ENCODE peak calls at places on chromosomes 12 and 14, in nine cellular contexts. B is activated gamma-delta T cell treated with Interleukin-2 at 50 U/mL for 16 hours; W is left kidney; H is hepatocyte; P is dermis microvascular lymphatic vessel endothelial cell; M is NCI-H748 treated with DMSO at 0.1 percent for 48 hours; E is activated CD8-positive, alpha-beta memory T cell treated with anti-CD3 and anti-CD28 coated beads for 48 hours; F is effector CD4-positive, alpha-beta T cell; V is T-helper 1 cell. Z is an unnamed sample.
A peak's percentile ranks its signal among the peaks of the same experiment; 100 is the strongest.

GRCh38 chr14:100975668-100976067 is 72.1 kb upstream of the RTL1 start:
- DNase-seq in P (no peak), W (no peak), F (no peak), H (no peak), B (no peak), M (no peak), V (no peak), E (no peak), Z (no peak)

GRCh38 chr12:92068441-92068840 is 77.2 kb downstream of the BTG1 start:
- DNase-seq in E (no peak), H (no peak), V (no peak), M (peak; percentile 74), B (no peak), F (no peak), W (no peak), P (no peak), Z (no peak)

GRCh38 chr12:44038411-44038810 is 202.5 kb downstream of the TMEM117 start:
- DNase-seq in B (no peak), H (no peak), E (no peak), F (no peak), W (no peak), M (no peak), P (no peak), V (no peak), Z (no peak)

GRCh38 chr12:48110691-48111315 is 4.9 kb upstream of the SENP1 start:
- DNase-seq in P (no peak), V (no peak), M (no peak), B (no peak), W (no peak), H (no peak), E (no peak), F (no peak), Z (no peak)

GRCh38 chr12:33265900-33266299 is 173.7 kb downstream of the SYT10 start:
- DNase-seq in V (no peak), E (no peak), F (no peak), B (no peak), P (no peak), M (no peak), H (no peak), W (no peak), Z (no peak)

GRCh38 chr12:124556896-124557501 is 10.4 kb downstream of the NCOR2 start:
- DNase-seq in M (no peak), H (no peak), B (no peak), F (no peak), P (no peak), E (no peak), V (no peak), W (peak; percentile 70), Z (no peak)

GRCh38 chr12:114096461-114096860 is 130.3 kb upstream of the RBM19 start:
- DNase-seq in V (no peak), H (no peak), E (no peak), F (no peak), B (no peak), P (no peak), W (no peak), M (no peak), Z (no peak)

GRCh38 chr14:99188721-99189120 is 83.3 kb downstream of the BCL11B start:
- DNase-seq in W (no peak), M (no peak), V (no peak), E (no peak), B (no peak), H (no peak), P (no peak), F (peak; percentile 38), Z (no peak)

GRCh38 chr12:19893514-19893913 is 454.2 kb downstream of the AEBP2 start:
- DNase-seq in M (no peak), P (no peak), F (no peak), V (no peak), W (no peak), E (no peak), B (no peak), H (peak; percentile 35), Z (peak; percentile 33)

GRCh38 chr14:72741836-72742681 is 151.8 kb downstream of the DPF3 start:
- DNase-seq in V (no peak), W (peak; percentile 92), B (no peak), P (no peak), E (no peak), M (no peak), H (no peak), F (no peak), Z (no peak)

GRCh38 chr12:123265851-123266678 is 5.6 kb downstream of the CDK2AP1 start:
- DNase-seq in B (no peak), F (no peak), W (no peak), M (no peak), P (no peak), V (no peak), E (no peak), H (no peak), Z (no peak)

GRCh38 chr12:124774054-124774461 is 89.6 kb downstream of the SCARB1 start:
- DNase-seq in W (no peak), V (no peak), H (no peak), M (no peak), B (no peak), F (no peak), P (no peak), E (no peak), Z (no peak)

GRCh38 chr12:9960613-9961012 is 10.6 kb upstream of the CLEC12A start:
- DNase-seq in M (no peak), F (no peak), V (no peak), E (no peak), W (no peak), P (no peak), B (no peak), H (no peak), Z (no peak)

GRCh38 chr14:91038439-91038838 is 22.0 kb downstream of the RPS6KA5 start:
- DNase-seq in F (no peak), M (no peak), W (no peak), P (no peak), V (no peak), H (no peak), E (no peak), B (no peak), Z (no peak)

GRCh38 chr14:69107407-69108003 is 45.4 kb downstream of the DCAF5 start:
- DNase-seq in H (peak; percentile 78), M (peak; percentile 30), E (no peak), W (peak; percentile 77), V (peak; percentile 30), P (peak; percentile 63), B (peak; percentile 18), F (peak; percentile 6), Z (peak; percentile 85)

GRCh38 chr14:51912112-51912786 is 51.8 kb downstream of the GNG2 start:
- DNase-seq in B (no peak), V (no peak), H (no peak), E (no peak), M (no peak), W (no peak), F (no peak), P (no peak), Z (no peak)

GRCh38 chr12:52603314-52603713 is 2.1 kb upstream of the KRT72 start:
- DNase-seq in B (peak; percentile 27), E (no peak), M (no peak), W (no peak), P (no peak), V (peak; percentile 20), H (no peak), F (no peak), Z (no peak)

GRCh38 chr12:114938487-114939210 is 254.7 kb upstream of the TBX3 start:
- DNase-seq in M (no peak), W (no peak), F (no peak), V (no peak), B (no peak), E (no peak), H (no peak), P (no peak), Z (no peak)

GRCh38 chr12:19177754-19178153 is 48.2 kb downstream of the PLEKHA5 start:
- DNase-seq in B (no peak), V (no peak), M (no peak), E (no peak), P (no peak), W (no peak), H (no peak), F (no peak), Z (no peak)

GRCh38 chr12:64682572-64683277 is 72.4 kb downstream of the RASSF3 start:
- DNase-seq in F (no peak), W (peak; percentile 82), B (no peak), V (no peak), P (peak; percentile 21), M (peak; percentile 72), H (peak; percentile 76), E (no peak), Z (no peak)

GRCh38 chr14:87017335-87017734 is 975.6 kb downstream of the GALC start:
- DNase-seq in M (no peak), V (no peak), H (no peak), E (no peak), F (no peak), W (no peak), B (no peak), P (no peak), Z (no peak)